ENCODE peak calls at places on chromosomes 16 and 17, in eight cellular contexts. One of them, this sample, is unnamed.

GRCh38 chr16:49608801-49609200 is 235.2 kb downstream of the C16orf78 start:
- DNase-seq in NCI-H460: no peak
- DNase-seq in T-helper 2 cell: no peak
- DNase-seq in HCEC 1CT: no peak
- DNase-seq in right cardiac atrium: no peak
- DNase-seq in hepatic stellate cell: peak
- DNase-seq in RPMI7951: peak
- DNase-seq in stimulated activated CD4-positive, alpha-beta T cell treated with anti-CD3 and anti-CD28 coated beads, Interleukin-1b, Interleukin-23, amount 100 ng/mL, for 24 hours: no peak
- DNase-seq in this sample: no peak

GRCh38 chr16:20300312-20301097 is 26.8 kb downstream of the GP2 start:
- DNase-seq in stimulated activated CD4-positive, alpha-beta T cell treated with anti-CD3 and anti-CD28 coated beads, Interleukin-1b, Interleukin-23, amount 100 ng/mL, for 24 hours: peak
- DNase-seq in HCEC 1CT: peak
- DNase-seq in right cardiac atrium: peak
- DNase-seq in NCI-H460: peak
- DNase-seq in hepatic stellate cell: peak
- DNase-seq in T-helper 2 cell: no peak
- DNase-seq in RPMI7951: peak
- DNase-seq in this sample: peak

GRCh38 chr17:68646626-68647526 is 45.7 kb upstream of the FAM20A start:
- DNase-seq in RPMI7951: no peak
- DNase-seq in T-helper 2 cell: no peak
- DNase-seq in stimulated activated CD4-positive, alpha-beta T cell treated with anti-CD3 and anti-CD28 coated beads, Interleukin-1b, Interleukin-23, amount 100 ng/mL, for 24 hours: no peak
- DNase-seq in hepatic stellate cell: no peak
- DNase-seq in right cardiac atrium: no peak
- DNase-seq in NCI-H460: no peak
- DNase-seq in HCEC 1CT: no peak
- DNase-seq in this sample: no peak

GRCh38 chr16:74700206-74701040 is at the start of gene MLKL:
- DNase-seq in hepatic stellate cell: peak
- DNase-seq in RPMI7951: peak
- DNase-seq in right cardiac atrium: peak
- DNase-seq in T-helper 2 cell: peak
- DNase-seq in NCI-H460: peak
- DNase-seq in stimulated activated CD4-positive, alpha-beta T cell treated with anti-CD3 and anti-CD28 coated beads, Interleukin-1b, Interleukin-23, amount 100 ng/mL, for 24 hours: peak
- DNase-seq in HCEC 1CT: peak
- DNase-seq in this sample: peak

GRCh38 chr16:65547799-65548446 is 426.1 kb upstream of the CDH11 start:
- DNase-seq in hepatic stellate cell: peak
- DNase-seq in right cardiac atrium: no peak
- DNase-seq in RPMI7951: peak
- DNase-seq in T-helper 2 cell: no peak
- DNase-seq in NCI-H460: no peak
- DNase-seq in HCEC 1CT: peak
- DNase-seq in stimulated activated CD4-positive, alpha-beta T cell treated with anti-CD3 and anti-CD28 coated beads, Interleukin-1b, Interleukin-23, amount 100 ng/mL, for 24 hours: no peak
- DNase-seq in this sample: no peak

GRCh38 chr16:70804153-70804728 is 3.3 kb upstream of the VAC14 start:
- DNase-seq in HCEC 1CT: peak
- DNase-seq in NCI-H460: no peak
- DNase-seq in right cardiac atrium: no peak
- DNase-seq in RPMI7951: peak
- DNase-seq in stimulated activated CD4-positive, alpha-beta T cell treated with anti-CD3 and anti-CD28 coated beads, Interleukin-1b, Interleukin-23, amount 100 ng/mL, for 24 hours: no peak
- DNase-seq in hepatic stellate cell: peak
- DNase-seq in T-helper 2 cell: no peak
- DNase-seq in this sample: no peak

GRCh38 chr17:66302761-66303626 is 581 bp downstream of the PRKCA start:
- DNase-seq in right cardiac atrium: peak
- DNase-seq in T-helper 2 cell: peak
- DNase-seq in stimulated activated CD4-positive, alpha-beta T cell treated with anti-CD3 and anti-CD28 coated beads, Interleukin-1b, Interleukin-23, amount 100 ng/mL, for 24 hours: peak
- DNase-seq in RPMI7951: peak
- DNase-seq in NCI-H460: peak
- DNase-seq in HCEC 1CT: peak
- DNase-seq in hepatic stellate cell: peak
- DNase-seq in this sample: peak

GRCh38 chr17:78129385-78130079 is 977 bp upstream of the TMC6 start:
- DNase-seq in right cardiac atrium: no peak
- DNase-seq in NCI-H460: no peak
- DNase-seq in HCEC 1CT: no peak
- DNase-seq in T-helper 2 cell: no peak
- DNase-seq in stimulated activated CD4-positive, alpha-beta T cell treated with anti-CD3 and anti-CD28 coated beads, Interleukin-1b, Interleukin-23, amount 100 ng/mL, for 24 hours: no peak
- DNase-seq in hepatic stellate cell: no peak
- DNase-seq in RPMI7951: no peak
- DNase-seq in this sample: no peak

GRCh38 chr16:9567674-9568073 is 476.2 kb downstream of the HAPSTR1 start:
- DNase-seq in right cardiac atrium: no peak
- DNase-seq in NCI-H460: no peak
- DNase-seq in hepatic stellate cell: no peak
- DNase-seq in HCEC 1CT: no peak
- DNase-seq in T-helper 2 cell: no peak
- DNase-seq in stimulated activated CD4-positive, alpha-beta T cell treated with anti-CD3 and anti-CD28 coated beads, Interleukin-1b, Interleukin-23, amount 100 ng/mL, for 24 hours: no peak
- DNase-seq in RPMI7951: no peak
- DNase-seq in this sample: no peak

GRCh38 chr16:25038239-25038954 is 23.2 kb upstream of the ARHGAP17 start:
- DNase-seq in stimulated activated CD4-positive, alpha-beta T cell treated with anti-CD3 and anti-CD28 coated beads, Interleukin-1b, Interleukin-23, amount 100 ng/mL, for 24 hours: no peak
- DNase-seq in RPMI7951: no peak
- DNase-seq in HCEC 1CT: no peak
- DNase-seq in right cardiac atrium: no peak
- DNase-seq in T-helper 2 cell: no peak
- DNase-seq in hepatic stellate cell: no peak
- DNase-seq in NCI-H460: no peak
- DNase-seq in this sample: no peak

GRCh38 chr16:68284847-68285246 is 20.5 kb downstream of the SLC7A6 start:
- DNase-seq in stimulated activated CD4-positive, alpha-beta T cell treated with anti-CD3 and anti-CD28 coated beads, Interleukin-1b, Interleukin-23, amount 100 ng/mL, for 24 hours: no peak
- DNase-seq in NCI-H460: no peak
- DNase-seq in hepatic stellate cell: no peak
- DNase-seq in right cardiac atrium: peak
- DNase-seq in T-helper 2 cell: no peak
- DNase-seq in HCEC 1CT: no peak
- DNase-seq in RPMI7951: no peak
- DNase-seq in this sample: no peak

GRCh38 chr16:63363738-63364137 is 1327.5 kb upstream of the CDH8 start:
- DNase-seq in T-helper 2 cell: no peak
- DNase-seq in stimulated activated CD4-positive, alpha-beta T cell treated with anti-CD3 and anti-CD28 coated beads, Interleukin-1b, Interleukin-23, amount 100 ng/mL, for 24 hours: no peak
- DNase-seq in right cardiac atrium: no peak
- DNase-seq in HCEC 1CT: no peak
- DNase-seq in RPMI7951: no peak
- DNase-seq in hepatic stellate cell: no peak
- DNase-seq in NCI-H460: no peak
- DNase-seq in this sample: no peak

GRCh38 chr16:87206646-87207451 is 110.3 kb downstream of the C16orf95 start:
- DNase-seq in hepatic stellate cell: no peak
- DNase-seq in HCEC 1CT: peak
- DNase-seq in T-helper 2 cell: no peak
- DNase-seq in RPMI7951: peak
- DNase-seq in right cardiac atrium: peak
- DNase-seq in NCI-H460: peak
- DNase-seq in stimulated activated CD4-positive, alpha-beta T cell treated with anti-CD3 and anti-CD28 coated beads, Interleukin-1b, Interleukin-23, amount 100 ng/mL, for 24 hours: no peak
- DNase-seq in this sample: no peak

GRCh38 chr17:1110844-1111598 is 68.8 kb downstream of the ABR start:
- DNase-seq in T-helper 2 cell: no peak
- DNase-seq in RPMI7951: peak
- DNase-seq in NCI-H460: no peak
- DNase-seq in stimulated activated CD4-positive, alpha-beta T cell treated with anti-CD3 and anti-CD28 coated beads, Interleukin-1b, Interleukin-23, amount 100 ng/mL, for 24 hours: no peak
- DNase-seq in HCEC 1CT: peak
- DNase-seq in right cardiac atrium: peak
- DNase-seq in hepatic stellate cell: peak
- DNase-seq in this sample: no peak

GRCh38 chr16:11128211-11129123 is 127.5 kb downstream of the SOCS1 start:
- DNase-seq in NCI-H460: no peak
- DNase-seq in HCEC 1CT: peak
- DNase-seq in right cardiac atrium: peak
- DNase-seq in stimulated activated CD4-positive, alpha-beta T cell treated with anti-CD3 and anti-CD28 coated beads, Interleukin-1b, Interleukin-23, amount 100 ng/mL, for 24 hours: no peak
- DNase-seq in T-helper 2 cell: no peak
- DNase-seq in RPMI7951: peak
- DNase-seq in hepatic stellate cell: peak
- DNase-seq in this sample: peak

GRCh38 chr17:17156511-17156910 is 49.6 kb downstream of the PLD6 start:
- DNase-seq in HCEC 1CT: no peak
- DNase-seq in hepatic stellate cell: peak
- DNase-seq in RPMI7951: peak
- DNase-seq in T-helper 2 cell: no peak
- DNase-seq in stimulated activated CD4-positive, alpha-beta T cell treated with anti-CD3 and anti-CD28 coated beads, Interleukin-1b, Interleukin-23, amount 100 ng/mL, for 24 hours: no peak
- DNase-seq in right cardiac atrium: peak
- DNase-seq in NCI-H460: no peak
- DNase-seq in this sample: no peak

GRCh38 chr17:29930399-29931010 is 477 bp upstream of the SSH2 start:
- DNase-seq in right cardiac atrium: no peak
- DNase-seq in HCEC 1CT: no peak
- DNase-seq in NCI-H460: no peak
- DNase-seq in stimulated activated CD4-positive, alpha-beta T cell treated with anti-CD3 and anti-CD28 coated beads, Interleukin-1b, Interleukin-23, amount 100 ng/mL, for 24 hours: no peak
- DNase-seq in hepatic stellate cell: no peak
- DNase-seq in RPMI7951: no peak
- DNase-seq in T-helper 2 cell: no peak
- DNase-seq in this sample: no peak

GRCh38 chr17:70040336-70040735 is 34.7 kb upstream of the KCNJ16 start:
- DNase-seq in RPMI7951: no peak
- DNase-seq in T-helper 2 cell: no peak
- DNase-seq in right cardiac atrium: no peak
- DNase-seq in hepatic stellate cell: no peak
- DNase-seq in HCEC 1CT: peak
- DNase-seq in NCI-H460: no peak
- DNase-seq in stimulated activated CD4-positive, alpha-beta T cell treated with anti-CD3 and anti-CD28 coated beads, Interleukin-1b, Interleukin-23, amount 100 ng/mL, for 24 hours: no peak
- DNase-seq in this sample: no peak

GRCh38 chr17:48612854-48613691 is 2.0 kb downstream of the HOXB8 start:
- DNase-seq in RPMI7951: peak
- DNase-seq in right cardiac atrium: no peak
- DNase-seq in HCEC 1CT: peak
- DNase-seq in T-helper 2 cell: peak
- DNase-seq in NCI-H460: no peak
- DNase-seq in stimulated activated CD4-positive, alpha-beta T cell treated with anti-CD3 and anti-CD28 coated beads, Interleukin-1b, Interleukin-23, amount 100 ng/mL, for 24 hours: no peak
- DNase-seq in hepatic stellate cell: peak
- DNase-seq in this sample: no peak

GRCh38 chr16:67800252-67801046 is 5.9 kb downstream of the RANBP10 start:
- DNase-seq in NCI-H460: no peak
- DNase-seq in right cardiac atrium: no peak
- DNase-seq in stimulated activated CD4-positive, alpha-beta T cell treated with anti-CD3 and anti-CD28 coated beads, Interleukin-1b, Interleukin-23, amount 100 ng/mL, for 24 hours: no peak
- DNase-seq in RPMI7951: no peak
- DNase-seq in T-helper 2 cell: no peak
- DNase-seq in HCEC 1CT: no peak
- DNase-seq in hepatic stellate cell: peak
- DNase-seq in this sample: no peak

GRCh38 chr16:8960788-8961109 is 3.0 kb downstream of the USP7 start:
- DNase-seq in RPMI7951: no peak
- DNase-seq in HCEC 1CT: no peak
- DNase-seq in stimulated activated CD4-positive, alpha-beta T cell treated with anti-CD3 and anti-CD28 coated beads, Interleukin-1b, Interleukin-23, amount 100 ng/mL, for 24 hours: no peak
- DNase-seq in hepatic stellate cell: no peak
- DNase-seq in NCI-H460: no peak
- DNase-seq in right cardiac atrium: no peak
- DNase-seq in T-helper 2 cell: no peak
- DNase-seq in this sample: no peak

GRCh38 chr16:54707813-54708212 is 222.9 kb upstream of the IRX5 start:
- DNase-seq in HCEC 1CT: no peak
- DNase-seq in NCI-H460: no peak
- DNase-seq in right cardiac atrium: no peak
- DNase-seq in RPMI7951: no peak
- DNase-seq in stimulated activated CD4-positive, alpha-beta T cell treated with anti-CD3 and anti-CD28 coated beads, Interleukin-1b, Interleukin-23, amount 100 ng/mL, for 24 hours: no peak
- DNase-seq in T-helper 2 cell: no peak
- DNase-seq in hepatic stellate cell: no peak
- DNase-seq in this sample: no peak

GRCh38 chr17:5793899-5794298 is 209.6 kb upstream of the NLRP1 start:
- DNase-seq in T-helper 2 cell: no peak
- DNase-seq in hepatic stellate cell: no peak
- DNase-seq in HCEC 1CT: no peak
- DNase-seq in right cardiac atrium: no peak
- DNase-seq in NCI-H460: no peak
- DNase-seq in RPMI7951: no peak
- DNase-seq in stimulated activated CD4-positive, alpha-beta T cell treated with anti-CD3 and anti-CD28 coated beads, Interleukin-1b, Interleukin-23, amount 100 ng/mL, for 24 hours: no peak
- DNase-seq in this sample: no peak

GRCh38 chr17:83189013-83189672 is 109.7 kb downstream of the METRNL start:
- DNase-seq in NCI-H460: no peak
- DNase-seq in RPMI7951: no peak
- DNase-seq in hepatic stellate cell: no peak
- DNase-seq in right cardiac atrium: no peak
- DNase-seq in T-helper 2 cell: no peak
- DNase-seq in stimulated activated CD4-positive, alpha-beta T cell treated with anti-CD3 and anti-CD28 coated beads, Interleukin-1b, Interleukin-23, amount 100 ng/mL, for 24 hours: no peak
- DNase-seq in HCEC 1CT: no peak
- DNase-seq in this sample: no peak

GRCh38 chr16:25009822-25010221 is 5.3 kb downstream of the ARHGAP17 start:
- DNase-seq in RPMI7951: no peak
- DNase-seq in hepatic stellate cell: no peak
- DNase-seq in right cardiac atrium: peak
- DNase-seq in T-helper 2 cell: no peak
- DNase-seq in NCI-H460: no peak
- DNase-seq in HCEC 1CT: no peak
- DNase-seq in stimulated activated CD4-positive, alpha-beta T cell treated with anti-CD3 and anti-CD28 coated beads, Interleukin-1b, Interleukin-23, amount 100 ng/mL, for 24 hours: no peak
- DNase-seq in this sample: no peak

GRCh38 chr17:72839086-72839728 is 253.3 kb downstream of the SLC39A11 start:
- DNase-seq in stimulated activated CD4-positive, alpha-beta T cell treated with anti-CD3 and anti-CD28 coated beads, Interleukin-1b, Interleukin-23, amount 100 ng/mL, for 24 hours: no peak
- DNase-seq in right cardiac atrium: peak
- DNase-seq in RPMI7951: no peak
- DNase-seq in hepatic stellate cell: no peak
- DNase-seq in NCI-H460: no peak
- DNase-seq in HCEC 1CT: no peak
- DNase-seq in T-helper 2 cell: no peak
- DNase-seq in this sample: no peak

GRCh38 chr17:75406222-75406615 is 741 bp upstream of the GRB2 start:
- DNase-seq in right cardiac atrium: no peak
- DNase-seq in NCI-H460: no peak
- DNase-seq in RPMI7951: peak
- DNase-seq in stimulated activated CD4-positive, alpha-beta T cell treated with anti-CD3 and anti-CD28 coated beads, Interleukin-1b, Interleukin-23, amount 100 ng/mL, for 24 hours: no peak
- DNase-seq in hepatic stellate cell: no peak
- DNase-seq in T-helper 2 cell: no peak
- DNase-seq in HCEC 1CT: peak
- DNase-seq in this sample: no peak

GRCh38 chr16:25501530-25502255 is 190.1 kb upstream of the HS3ST4 start:
- DNase-seq in HCEC 1CT: no peak
- DNase-seq in right cardiac atrium: no peak
- DNase-seq in stimulated activated CD4-positive, alpha-beta T cell treated with anti-CD3 and anti-CD28 coated beads, Interleukin-1b, Interleukin-23, amount 100 ng/mL, for 24 hours: no peak
- DNase-seq in RPMI7951: no peak
- DNase-seq in NCI-H460: no peak
- DNase-seq in hepatic stellate cell: no peak
- DNase-seq in T-helper 2 cell: no peak
- DNase-seq in this sample: no peak

GRCh38 chr16:2596747-2597559 is 59.1 kb downstream of the PDPK1 start:
- DNase-seq in hepatic stellate cell: no peak
- DNase-seq in right cardiac atrium: peak
- DNase-seq in RPMI7951: no peak
- DNase-seq in NCI-H460: no peak
- DNase-seq in T-helper 2 cell: no peak
- DNase-seq in stimulated activated CD4-positive, alpha-beta T cell treated with anti-CD3 and anti-CD28 coated beads, Interleukin-1b, Interleukin-23, amount 100 ng/mL, for 24 hours: no peak
- DNase-seq in HCEC 1CT: no peak
- DNase-seq in this sample: no peak

GRCh38 chr16:59593256-59593655 is 859.1 kb upstream of the GOT2 start:
- DNase-seq in T-helper 2 cell: no peak
- DNase-seq in stimulated activated CD4-positive, alpha-beta T cell treated with anti-CD3 and anti-CD28 coated beads, Interleukin-1b, Interleukin-23, amount 100 ng/mL, for 24 hours: no peak
- DNase-seq in hepatic stellate cell: peak
- DNase-seq in RPMI7951: peak
- DNase-seq in HCEC 1CT: peak
- DNase-seq in NCI-H460: no peak
- DNase-seq in right cardiac atrium: no peak
- DNase-seq in this sample: no peak

GRCh38 chr16:75266738-75267630 is 15.6 kb upstream of the BCAR1 start:
- DNase-seq in right cardiac atrium: no peak
- DNase-seq in stimulated activated CD4-positive, alpha-beta T cell treated with anti-CD3 and anti-CD28 coated beads, Interleukin-1b, Interleukin-23, amount 100 ng/mL, for 24 hours: no peak
- DNase-seq in HCEC 1CT: no peak
- DNase-seq in NCI-H460: no peak
- DNase-seq in hepatic stellate cell: no peak
- DNase-seq in RPMI7951: no peak
- DNase-seq in T-helper 2 cell: no peak
- DNase-seq in this sample: no peak

GRCh38 chr16:67163903-67164558 is 514 bp upstream of the HSF4 start:
- DNase-seq in hepatic stellate cell: no peak
- DNase-seq in stimulated activated CD4-positive, alpha-beta T cell treated with anti-CD3 and anti-CD28 coated beads, Interleukin-1b, Interleukin-23, amount 100 ng/mL, for 24 hours: no peak
- DNase-seq in T-helper 2 cell: no peak
- DNase-seq in HCEC 1CT: peak
- DNase-seq in RPMI7951: no peak
- DNase-seq in right cardiac atrium: peak
- DNase-seq in NCI-H460: peak
- DNase-seq in this sample: no peak